ENCODE peak calls at places on chromosome X, in seven cellular contexts. M, A, B, H, N, S and D are unnamed samples. For H4K20me1 and H3K36me3, the result is how much of the 10 kb centered on the place peaks cover.

GRCh38 chrX:38664285-38664684 is 102.9 kb downstream of the TSPAN7 start:
- DNase-seq in M (peak), A (peak), B (peak), H (peak), N (peak), S (peak), D (peak)

GRCh38 chrX:113929004-113929403 is 654.9 kb upstream of the HTR2C start:
- DNase-seq in M (peak), A (peak), B (peak), H (peak), N (peak), S (peak), D (peak)

GRCh38 chrX:65697915-65698796 is 30.7 kb downstream of the MSN start:
- DNase-seq in M (no peak), A (peak), B (no peak), H (peak), N (peak), S (peak), D (peak)

GRCh38 chrX:114626323-114626722 is 42.4 kb downstream of the HTR2C start:
- DNase-seq in M (peak), A (peak), B (peak), H (no peak), N (peak), S (peak), D (no peak)

GRCh38 chrX:149825424-149825823 is 43.7 kb downstream of the MAGEA9 start:
- DNase-seq in M (no peak), A (no peak), B (no peak), H (no peak), N (peak), S (no peak), D (peak)

GRCh38 chrX:119272882-119273806 is 37.1 kb downstream of the PGRMC1 start:
- DNase-seq in M (peak), A (peak), B (peak), H (peak), N (peak), S (no peak), D (no peak)

GRCh38 chrX:43375146-43375545 is 281.0 kb upstream of the MAOA start:
- DNase-seq in M (no peak), A (no peak), B (no peak), H (no peak), N (no peak), S (no peak), D (no peak)

GRCh38 chrX:42519666-42520231 is 258.2 kb downstream of the PPP1R2C start:
- DNase-seq in M (peak), A (peak), B (peak), H (peak), N (peak), S (peak), D (no peak)

GRCh38 chrX:44946771-44947170 is 73.8 kb downstream of the KDM6A start:
- DNase-seq in M (no peak), A (peak), B (peak), H (peak), N (no peak), S (no peak), D (no peak)

GRCh38 chrX:24241822-24242648 is 71.8 kb downstream of the SUPT20HL2 start:
- DNase-seq in M (peak), A (peak), B (peak), H (peak), N (peak), S (peak), D (peak)

GRCh38 chrX:107731831-107732502 is 43.6 kb downstream of the TSC22D3 start:
- DNase-seq in M (peak), A (peak), B (peak), H (peak), N (peak), S (peak), D (no peak)

GRCh38 chrX:105315301-105315700 is 94.8 kb upstream of the TEX13A start:
- DNase-seq in M (no peak), A (no peak), B (peak), H (no peak), N (no peak), S (no peak), D (no peak)

GRCh38 chrX:42934020-42934701 is 156.2 kb upstream of the PPP1R2C start:
- DNase-seq in M (no peak), A (peak), B (no peak), H (no peak), N (no peak), S (no peak), D (peak)

GRCh38 chrX:13750204-13750603 is 15.7 kb downstream of the OFD1 start:
- DNase-seq in M (peak), A (peak), B (peak), H (peak), N (peak), S (no peak), D (no peak)

GRCh38 chrX:65407157-65407626 is 127.4 kb downstream of the LAS1L start:
- DNase-seq in M (peak), A (no peak), B (no peak), H (no peak), N (peak), S (no peak), D (no peak)

GRCh38 chrX:101595739-101596419 is 21.9 kb downstream of the ARMCX6 start:
- DNase-seq in M (peak), A (peak), B (peak), H (peak), N (peak), S (peak), D (peak)

GRCh38 chrX:71543316-71543715 is 10.4 kb downstream of the OGT start:
- DNase-seq in M (peak), A (peak), B (peak), H (peak), N (peak), S (no peak), D (no peak)
- H4K20me1 ChIP-seq in M (half or more), A (under half), B (half or more), H (half or more), N (under half), S (under half), D (half or more)

DNA sequence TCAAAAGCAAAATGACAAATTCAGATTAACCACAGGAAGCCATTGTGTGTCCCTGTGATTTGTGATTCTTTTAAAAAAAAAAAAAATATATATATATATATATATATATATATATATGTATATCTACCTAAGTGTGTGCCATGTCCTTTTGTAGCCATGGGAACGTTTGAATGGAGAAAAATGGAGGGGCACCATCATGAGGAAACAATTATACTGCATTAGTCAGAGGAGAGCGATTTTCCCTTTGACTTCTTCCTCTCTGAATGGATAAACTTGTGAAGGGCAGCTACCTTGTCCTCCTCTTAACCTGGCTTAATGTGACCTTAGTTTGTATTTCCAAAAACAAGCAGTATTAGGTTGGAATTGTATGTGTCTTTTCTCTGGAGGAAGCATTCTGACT is 23.3 kb upstream of the CBLL2 start:
- DNase-seq in M (no peak), A (no peak), B (no peak), H (no peak), N (peak), S (no peak), D (no peak)
- H3K27ac ChIP-seq in M (no peak), A (no peak), B (no peak), H (no peak), N (no peak), S (no peak), D (no peak)

GRCh38 chrX:16848541-16848940 is 21.6 kb downstream of the RBBP7 start:
- DNase-seq in M (no peak), A (no peak), B (no peak), H (no peak), N (peak), S (no peak), D (no peak)
- H3K36me3 ChIP-seq in M (under half), A (under half), B (under half), H (under half), N (under half), S (half or more), D (half or more)

GRCh38 chrX:148813422-148813821 is 313.0 kb downstream of the AFF2 start:
- DNase-seq in M (no peak), A (no peak), B (no peak), H (no peak), N (no peak), S (no peak), D (no peak)
- H4K20me1 ChIP-seq in M (under half), A (under half), B (under half), H (under half), N (under half), S (under half), D (under half)